ENCODE peak calls at places on chromosomes 5 and 9, in four cellular contexts. V is H1, I is HepG2, M is K562. L is an unnamed sample.

GRCh38 chr9:70324963-70325362 is 66.2 kb downstream of the SMC5 start:
- DNase-seq in V (no peak), I (no peak), M (no peak), L (no peak)

GRCh38 chr9:91077624-91078023 is 276.0 kb downstream of the SYK start:
- DNase-seq in V (no peak), I (no peak), M (no peak), L (no peak)

GRCh38 chr5:107466233-107466769 is 204.4 kb downstream of the EFNA5 start:
- DNase-seq in V (no peak), I (no peak), M (no peak), L (peak)

GRCh38 chr5:112253478-112254250 is 165.4 kb downstream of the EPB41L4A start:
- DNase-seq in V (no peak), I (no peak), M (no peak), L (no peak)

GRCh38 chr9:82184524-82184923 is 196.0 kb downstream of the SPATA31D1 start:
- DNase-seq in V (no peak), I (no peak), M (no peak), L (no peak)

GRCh38 chr9:105259731-105260612 is 15.5 kb downstream of the SLC44A1 start:
- DNase-seq in V (no peak), I (no peak), M (no peak), L (no peak)

GRCh38 chr9:592225-592624 is 249.3 kb upstream of the DMRT1 start:
- DNase-seq in V (no peak), I (peak), M (no peak), L (no peak)

GRCh38 chr5:59348189-59348588 is 545.3 kb downstream of the PDE4D start:
- DNase-seq in V (no peak), I (peak), M (no peak), L (no peak)

GRCh38 chr9:738209-738915 is 103.1 kb upstream of the DMRT1 start:
- DNase-seq in V (no peak), I (no peak), M (no peak), L (peak)

GRCh38 chr5:21802869-21803490 is 1050.2 kb downstream of the CDH12 start:
- DNase-seq in V (no peak), I (peak), M (no peak), L (peak)

GRCh38 chr5:129698661-129699060 is 49.2 kb upstream of the MINAR2 start:
- DNase-seq in V (no peak), I (no peak), M (no peak), L (no peak)

GRCh38 chr5:59768204-59769040 is 125.1 kb downstream of the PDE4D start:
- DNase-seq in V (peak), I (peak), M (no peak), L (no peak)

GRCh38 chr9:105089874-105090273 is 154.6 kb upstream of the SLC44A1 start:
- DNase-seq in V (no peak), I (no peak), M (no peak), L (no peak)

DNA sequence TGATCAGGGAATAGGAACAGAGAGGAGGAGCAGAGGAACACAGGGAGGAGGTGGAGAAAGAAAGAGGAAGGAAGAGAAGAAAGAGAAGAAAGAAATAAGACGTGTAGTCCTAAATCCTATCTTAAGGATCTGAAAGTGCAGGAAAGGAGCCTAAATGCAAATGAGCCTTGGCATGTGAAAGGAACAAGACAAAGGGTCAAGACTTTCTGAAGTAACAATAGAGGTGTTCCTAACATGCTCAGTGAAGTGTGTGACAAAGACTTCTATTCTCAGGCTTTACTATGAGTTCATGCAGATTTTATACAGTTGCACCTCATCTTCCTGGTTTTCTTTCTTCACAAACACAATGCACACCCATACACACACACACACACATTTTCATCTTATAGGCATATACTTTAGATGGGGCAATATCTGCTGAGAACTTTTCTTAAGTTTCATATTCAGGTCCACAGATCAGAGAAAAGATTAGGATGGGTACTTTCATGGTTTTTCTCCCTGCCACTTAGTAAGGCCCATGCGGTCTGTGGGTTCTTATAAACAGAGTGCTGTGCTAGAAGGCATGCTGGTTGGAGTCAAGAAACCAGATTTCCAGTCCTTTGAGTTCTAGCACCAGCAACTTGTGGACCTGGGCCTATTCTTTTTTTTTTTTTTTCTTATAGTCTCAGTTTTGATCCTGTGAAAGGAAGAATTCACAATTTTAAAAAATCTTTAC is 512.3 kb upstream of the TNC start:
- DNase-seq in V (no peak), I (no peak), M (no peak), L (no peak)
- TF ChIP-seq RNF2 in V (no peak), I (no peak), M (no peak), L (no peak)

DNA sequence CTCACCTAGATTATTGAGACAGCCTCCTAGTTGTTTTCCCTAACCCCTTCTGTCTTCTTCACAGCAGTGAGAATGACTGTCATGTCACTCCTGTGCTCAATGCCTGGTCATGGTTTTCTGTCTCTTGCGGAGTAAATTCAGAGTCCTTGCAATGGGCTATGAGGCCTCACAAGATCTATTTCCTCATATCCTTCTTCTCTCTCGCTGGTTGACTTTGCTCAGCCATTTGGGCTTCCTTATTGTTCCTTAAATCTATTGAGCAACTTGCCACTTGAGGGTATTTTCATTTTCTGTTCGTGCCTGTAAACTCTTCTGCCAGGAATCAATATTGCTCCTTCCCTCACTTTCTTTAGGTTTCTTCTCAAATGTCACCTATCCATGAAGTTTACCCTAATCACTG is 9.0 kb downstream of the PPP3R2 start:
- DNase-seq in V (no peak), I (no peak), M (no peak), L (no peak)
- TF ChIP-seq RNF2 in V (no peak), I (no peak), M (no peak), L (no peak)

DNA sequence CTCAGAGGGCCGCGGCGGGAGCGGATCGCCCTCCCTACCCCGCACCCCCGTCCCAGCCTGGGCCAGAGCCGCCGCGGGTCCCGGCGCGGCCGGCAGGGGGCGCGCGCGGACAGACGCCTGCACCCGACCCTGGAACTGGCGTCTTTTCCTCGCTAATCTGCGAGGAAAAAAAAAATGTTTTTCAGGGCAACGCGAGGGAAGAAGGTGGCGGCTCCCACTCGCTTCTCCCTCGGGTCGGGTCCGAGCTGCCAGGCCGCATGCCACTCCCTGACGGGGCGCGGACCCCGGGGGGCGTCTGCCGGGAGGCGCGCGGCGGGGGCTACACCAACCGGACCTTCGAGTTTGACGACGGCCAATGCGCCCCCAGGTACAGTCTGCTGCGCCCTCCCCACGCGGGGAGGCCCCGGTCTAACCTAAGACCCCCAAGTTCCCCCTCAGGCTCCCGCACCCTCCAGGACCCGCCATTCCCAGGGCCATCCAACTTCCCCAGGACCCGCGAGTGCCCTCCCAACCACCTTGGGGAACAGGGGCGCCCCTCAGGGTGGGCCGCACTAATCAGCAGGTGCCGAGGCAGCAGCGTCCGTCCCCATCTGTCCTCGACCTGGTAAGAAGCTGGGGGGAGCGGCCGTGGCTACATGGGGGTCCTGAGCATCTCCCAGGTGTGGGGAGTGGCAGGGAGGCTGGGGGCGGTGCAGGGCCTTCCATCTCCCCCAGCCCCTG is at the start of gene KCNT1:
- DNase-seq in V (no peak), I (no peak), M (peak), L (peak)
- TF ChIP-seq RNF2 in V (no peak), I (no peak), M (no peak), L (no peak)

DNA sequence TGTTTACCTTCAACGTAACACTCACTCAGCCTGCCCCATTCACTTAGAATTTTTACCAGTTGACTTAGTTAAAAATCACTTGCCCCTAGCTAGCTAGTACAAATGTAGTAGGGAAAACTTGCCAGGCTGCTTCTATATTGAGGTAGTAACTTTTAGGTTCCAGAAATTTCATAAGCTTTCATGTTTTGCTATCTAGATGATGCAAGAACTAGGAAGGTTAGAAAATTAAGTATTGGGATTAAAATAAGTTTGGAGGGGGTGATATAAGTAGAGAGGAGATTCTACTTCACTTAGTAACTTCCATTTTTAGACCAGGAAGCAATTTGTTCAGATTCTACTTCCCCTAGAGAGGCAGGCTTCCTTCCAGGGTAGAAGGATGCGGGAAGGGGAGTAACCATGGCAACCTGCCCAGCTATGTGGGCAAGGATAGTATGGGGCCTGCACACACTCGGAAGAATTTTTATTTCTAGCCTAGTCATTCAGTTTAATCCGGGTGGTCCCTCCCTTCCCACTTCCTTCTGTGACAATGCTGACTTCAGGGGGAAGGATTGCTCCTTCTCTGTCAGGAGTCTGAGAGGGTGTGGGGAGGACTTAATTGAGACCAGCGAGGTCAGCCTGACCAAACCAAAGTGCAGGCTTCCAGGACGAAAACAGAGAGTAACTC is 4.2 kb downstream of the DAB2 start:
- DNase-seq in V (no peak), I (no peak), M (no peak), L (no peak)
- TF ChIP-seq RNF2 in V (no peak), I (no peak), M (no peak), L (no peak)

DNA sequence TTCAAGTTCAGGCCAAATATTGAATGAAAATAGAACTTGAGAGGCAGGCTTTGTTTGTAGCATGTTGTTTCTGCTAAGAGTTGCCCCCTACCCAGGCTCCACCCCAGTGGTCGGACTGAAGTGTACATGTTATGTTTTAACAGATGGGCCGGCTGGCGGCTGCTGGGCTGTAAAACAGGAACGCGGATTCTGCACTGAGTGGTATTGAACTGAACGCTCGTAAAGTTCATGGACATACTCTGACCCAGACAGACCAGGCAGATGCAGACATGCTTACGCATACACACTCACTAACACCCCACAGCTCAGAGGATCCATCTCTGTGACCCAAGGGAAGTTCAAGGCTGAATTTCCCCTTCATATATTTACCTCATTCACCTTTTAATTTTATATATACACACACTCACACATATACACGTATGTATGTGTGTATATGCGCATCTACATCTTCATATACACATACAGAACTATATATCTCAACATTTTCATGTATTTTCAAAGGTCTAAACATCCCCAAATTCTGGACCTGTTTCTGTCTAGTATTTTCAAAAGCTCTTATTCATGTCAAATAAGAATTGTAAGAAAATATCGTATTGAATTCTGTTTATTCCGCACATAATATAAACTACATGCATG is 1.4 kb downstream of the MARCHF3 start:
- DNase-seq in V (no peak), I (peak), M (no peak), L (no peak)
- TF ChIP-seq RNF2 in V (no peak), I (no peak), M (no peak), L (no peak)

GRCh38 chr5:152529456-152529855 is 124.4 kb upstream of the NMUR2 start:
- DNase-seq in V (peak), I (no peak), M (no peak), L (no peak)
- TF ChIP-seq RNF2 in V (no peak), I (no peak), M (no peak), L (no peak)

DNA sequence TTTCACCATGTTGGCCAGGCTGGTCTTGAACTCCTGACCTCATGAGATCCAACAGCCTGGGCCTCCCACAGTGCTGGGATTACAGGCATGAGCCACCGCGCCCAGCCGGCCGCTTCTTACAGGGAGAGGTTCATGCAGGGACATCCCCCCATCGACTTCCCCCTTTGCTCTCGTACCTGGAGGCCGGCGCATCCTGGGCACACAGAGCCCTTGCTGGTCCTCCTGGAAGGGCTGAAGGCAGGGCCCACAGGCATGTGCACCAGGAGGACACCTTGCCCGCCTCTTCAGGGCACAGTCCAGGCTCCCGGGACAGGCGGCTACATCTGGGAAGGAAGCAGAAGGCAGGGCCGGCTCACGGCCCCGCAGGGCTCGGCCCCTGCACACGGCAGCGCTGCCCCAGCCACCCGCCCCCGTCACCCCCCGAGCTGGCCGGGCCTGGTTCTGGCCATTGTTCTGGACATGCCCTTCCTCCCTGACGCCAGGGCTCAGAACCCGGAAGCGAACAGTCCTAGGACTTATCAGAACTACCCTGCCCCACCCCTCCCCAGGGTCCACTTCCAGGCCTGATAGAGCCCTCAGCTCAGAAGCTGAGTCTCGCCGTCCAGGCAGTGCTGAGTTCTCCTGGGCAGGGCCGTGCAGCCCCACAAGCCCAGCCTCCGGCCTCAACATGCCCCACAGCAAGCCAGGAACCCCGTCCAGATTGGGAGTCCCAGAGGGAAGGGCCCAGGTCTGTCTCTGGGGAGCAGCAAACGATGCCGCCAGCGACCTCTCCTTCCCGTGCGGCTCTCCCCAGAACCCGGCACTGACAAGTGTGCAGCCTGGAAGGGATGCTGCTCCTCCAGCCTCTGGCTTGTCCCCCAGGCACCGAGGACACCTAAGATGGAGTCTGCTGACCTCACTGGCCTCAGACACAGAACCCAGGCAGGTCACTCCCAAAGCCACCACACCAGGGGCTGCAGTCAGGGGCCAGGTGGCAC is 2.9 kb downstream of the NPDC1 start:
- DNase-seq in V (no peak), I (no peak), M (peak), L (no peak)
- TF ChIP-seq RNF2 in V (no peak), I (no peak), M (no peak), L (no peak)

DNA sequence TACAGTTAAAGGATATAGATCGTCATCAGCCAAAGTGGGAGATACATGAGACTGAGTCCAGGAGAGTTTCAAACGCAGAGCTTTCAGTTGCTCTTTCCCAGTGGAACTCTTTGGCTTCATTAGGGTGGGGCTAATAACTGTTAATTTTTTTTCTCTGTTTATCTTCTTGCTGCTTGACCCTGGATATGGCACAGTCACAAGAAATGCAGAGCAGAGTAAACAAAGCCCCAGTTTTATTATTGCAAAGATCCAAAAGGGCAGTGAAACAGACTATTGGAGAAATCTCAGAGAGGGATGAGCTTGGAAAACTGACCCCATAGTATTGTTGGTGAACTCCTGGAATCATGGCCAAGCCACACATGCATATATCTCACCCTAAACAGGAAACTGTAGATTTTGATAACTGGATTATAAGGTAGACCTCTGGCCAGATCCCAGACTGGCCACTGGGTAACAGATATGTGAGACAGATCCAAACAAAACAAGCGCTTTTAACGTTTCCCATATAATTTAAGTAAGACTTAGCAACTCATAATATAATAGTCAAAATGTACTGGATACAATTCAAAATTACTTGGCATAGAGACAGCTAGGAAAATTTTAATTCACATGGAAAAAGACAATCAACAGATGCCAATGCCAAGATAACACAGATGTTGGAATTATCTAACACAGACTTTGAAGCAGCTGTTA is 263.4 kb upstream of the SEMA6A start:
- DNase-seq in V (no peak), I (no peak), M (no peak), L (no peak)
- TF ChIP-seq RNF2 in V (no peak), I (no peak), M (no peak), L (no peak)

GRCh38 chr5:50559955-50560354 is 106.5 kb upstream of the PARP8 start:
- DNase-seq in V (no peak), I (no peak), M (no peak), L (no peak)
- TF ChIP-seq RNF2 in V (no peak), I (no peak), M (no peak), L (no peak)